ENCODE peak calls at places on chromosomes 2 and 18, in seven cellular contexts. K, A, E, T, R, N and B are unnamed samples. For H3K9me3, the result is how much of the 10 kb centered on the place peaks cover.

GRCh38 chr18:8623549-8624106 is 14.4 kb downstream of the RAB12 start:
- DNase-seq in K (no peak), A (no peak), E (no peak), T (peak), R (no peak), N (no peak), B (no peak)

GRCh38 chr2:79833235-79833878 is 320.5 kb downstream of the CTNNA2 start:
- DNase-seq in K (no peak), A (no peak), E (no peak), T (no peak), R (no peak), N (no peak), B (no peak)

GRCh38 chr2:177489719-177490301 is 97.2 kb downstream of the AGPS start:
- DNase-seq in K (peak), A (peak), E (peak), T (peak), R (peak), N (peak), B (peak)

GRCh38 chr18:59696311-59697235 is 650 bp downstream of the CCBE1 start:
- DNase-seq in K (peak), A (peak), E (no peak), T (no peak), R (peak), N (no peak), B (peak)

GRCh38 chr2:121699421-121700328 is 37.0 kb downstream of the NIFK start:
- DNase-seq in K (peak), A (peak), E (no peak), T (peak), R (peak), N (peak), B (peak)

GRCh38 chr18:13003466-13003896 is 12.3 kb downstream of the CEP192 start:
- DNase-seq in K (peak), A (peak), E (no peak), T (peak), R (peak), N (peak), B (peak)

GRCh38 chr2:85458611-85459563 is 40.4 kb downstream of the SH2D6 start:
- DNase-seq in K (no peak), A (no peak), E (no peak), T (no peak), R (peak), N (no peak), B (no peak)

GRCh38 chr2:70305531-70305930 is 3.7 kb upstream of the FAM136A start:
- DNase-seq in K (no peak), A (no peak), E (no peak), T (no peak), R (no peak), N (no peak), B (no peak)

GRCh38 chr2:23835988-23836387 is 90.9 kb downstream of the ATAD2B start:
- DNase-seq in K (no peak), A (no peak), E (no peak), T (no peak), R (no peak), N (no peak), B (no peak)

GRCh38 chr2:109386004-109386695 is 227.6 kb downstream of the SEPTIN10 start:
- DNase-seq in K (no peak), A (peak), E (no peak), T (no peak), R (no peak), N (no peak), B (no peak)

GRCh38 chr2:177543007-177543760 is 150.6 kb downstream of the AGPS start:
- DNase-seq in K (no peak), A (peak), E (no peak), T (no peak), R (peak), N (no peak), B (peak)

GRCh38 chr2:191889924-191890323 is 43.0 kb upstream of the CAVIN2 start:
- DNase-seq in K (no peak), A (no peak), E (no peak), T (no peak), R (no peak), N (no peak), B (no peak)

GRCh38 chr2:97673915-97674283 is 4.4 kb downstream of the C2orf92 start:
- DNase-seq in K (no peak), A (no peak), E (no peak), T (no peak), R (no peak), N (no peak), B (no peak)

GRCh38 chr2:241074901-241075540 is 27.1 kb downstream of the MTERF4 start:
- DNase-seq in K (no peak), A (no peak), E (no peak), T (no peak), R (no peak), N (no peak), B (no peak)

GRCh38 chr18:78021196-78021595 is 771.5 kb downstream of the GALR1 start:
- DNase-seq in K (no peak), A (no peak), E (no peak), T (no peak), R (no peak), N (no peak), B (no peak)

GRCh38 chr2:176418768-176419167 is 149.5 kb downstream of the MTX2 start:
- DNase-seq in K (no peak), A (no peak), E (no peak), T (no peak), R (peak), N (no peak), B (no peak)

GRCh38 chr18:8426401-8426800 is 182.8 kb upstream of the RAB12 start:
- DNase-seq in K (peak), A (no peak), E (no peak), T (no peak), R (no peak), N (peak), B (no peak)

GRCh38 chr2:223262946-223263345 is 211.0 kb downstream of the KCNE4 start:
- DNase-seq in K (peak), A (no peak), E (no peak), T (no peak), R (peak), N (no peak), B (peak)

GRCh38 chr2:238139841-238140439 is 1.5 kb downstream of the KLHL30 start:
- DNase-seq in K (no peak), A (no peak), E (no peak), T (no peak), R (no peak), N (no peak), B (no peak)
- H3K4me3 ChIP-seq in K (no peak), A (no peak), E (no peak), T (peak), R (no peak), N (no peak), B (no peak)

GRCh38 chr2:219287569-219288265 is 8.6 kb downstream of the DNAJB2 start:
- DNase-seq in K (no peak), A (no peak), E (no peak), T (no peak), R (no peak), N (no peak), B (no peak)
- H3K27ac ChIP-seq in K (no peak), A (no peak), E (no peak), T (no peak), R (no peak), N (no peak), B (no peak)

GRCh38 chr18:61735564-61736102 is 157.2 kb downstream of the RNF152 start:
- DNase-seq in K (no peak), A (no peak), E (no peak), T (no peak), R (no peak), N (no peak), B (no peak)
- H3K9me3 ChIP-seq in K (under half), A (under half), E (under half), T (under half), R (under half), N (under half), B (under half)

DNA sequence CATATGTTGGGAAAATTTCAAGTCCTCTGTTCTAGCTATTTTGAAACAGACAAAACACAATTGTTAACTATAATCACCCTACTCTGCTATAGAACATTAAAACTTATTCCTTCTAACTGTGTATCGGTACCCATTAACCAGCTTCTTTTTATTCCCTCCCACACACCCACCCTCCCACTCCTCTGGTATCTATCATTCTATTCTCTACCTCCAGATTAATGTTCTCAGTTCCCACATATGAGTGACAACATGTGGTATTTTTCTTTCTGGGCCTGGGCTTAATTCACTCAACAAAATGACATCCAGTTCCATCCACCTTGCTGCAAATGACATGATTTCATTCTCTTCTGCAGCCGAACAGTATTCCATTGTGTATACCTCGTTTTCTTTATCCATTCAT is 43.3 kb downstream of the EXOC6B start:
- DNase-seq in K (no peak), A (no peak), E (no peak), T (no peak), R (no peak), N (no peak), B (no peak)
- H3K4me3 ChIP-seq in K (no peak), A (no peak), E (no peak), T (no peak), R (no peak), N (no peak), B (no peak)

GRCh38 chr18:363327-364115 is 95.7 kb upstream of the THOC1 start:
- DNase-seq in K (no peak), A (peak), E (no peak), T (no peak), R (peak), N (no peak), B (peak)

GRCh38 chr18:361941-362913 is 94.4 kb upstream of the THOC1 start:
- DNase-seq in K (no peak), A (peak), E (no peak), T (no peak), R (peak), N (no peak), B (peak)

GRCh38 chr18:364221-364620 is 96.4 kb upstream of the THOC1 start:
- DNase-seq in K (no peak), A (no peak), E (no peak), T (no peak), R (peak), N (no peak), B (peak)

GRCh38 chr18:361100-361732 is 93.4 kb upstream of the THOC1 start:
- DNase-seq in K (no peak), A (no peak), E (no peak), T (no peak), R (no peak), N (no peak), B (no peak)

DNA sequence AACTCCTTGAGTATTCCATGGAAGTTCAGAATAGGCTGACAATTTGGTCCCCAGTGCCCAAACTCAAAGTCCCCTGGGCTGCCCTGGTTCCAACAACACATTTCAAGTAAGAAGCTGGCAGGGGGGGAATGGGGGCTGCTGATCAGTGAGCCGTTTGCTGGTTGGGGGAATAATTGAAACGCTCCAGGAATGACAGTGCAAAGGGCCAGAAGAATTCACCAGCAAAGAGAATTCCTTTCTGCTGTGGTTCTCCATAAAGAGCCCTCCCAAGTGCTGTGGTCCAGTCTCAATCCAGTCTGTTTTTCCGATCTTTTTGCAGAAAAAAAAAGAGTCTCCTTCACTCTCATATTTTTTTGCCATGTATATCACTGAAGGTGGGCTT is 95.1 kb upstream of the THOC1 start:
- DNase-seq in K (no peak), A (no peak), E (no peak), T (no peak), R (peak), N (no peak), B (no peak)
- H3K27ac ChIP-seq in K (no peak), A (no peak), E (no peak), T (no peak), R (peak), N (no peak), B (no peak)

GRCh38 chr2:64227603-64228125 is 83.4 kb upstream of the PELI1 start:
- DNase-seq in K (no peak), A (no peak), E (no peak), T (no peak), R (no peak), N (no peak), B (no peak)
- H3K9me3 ChIP-seq in K (under half), A (under half), E (under half), T (under half), R (under half), N (under half), B (under half)

GRCh38 chr2:55009277-55010055 is 40.8 kb downstream of the RTN4 start:
- DNase-seq in K (no peak), A (no peak), E (no peak), T (no peak), R (no peak), N (no peak), B (peak)
- H3K4me3 ChIP-seq in K (peak), A (no peak), E (no peak), T (peak), R (peak), N (peak), B (peak)

DNA sequence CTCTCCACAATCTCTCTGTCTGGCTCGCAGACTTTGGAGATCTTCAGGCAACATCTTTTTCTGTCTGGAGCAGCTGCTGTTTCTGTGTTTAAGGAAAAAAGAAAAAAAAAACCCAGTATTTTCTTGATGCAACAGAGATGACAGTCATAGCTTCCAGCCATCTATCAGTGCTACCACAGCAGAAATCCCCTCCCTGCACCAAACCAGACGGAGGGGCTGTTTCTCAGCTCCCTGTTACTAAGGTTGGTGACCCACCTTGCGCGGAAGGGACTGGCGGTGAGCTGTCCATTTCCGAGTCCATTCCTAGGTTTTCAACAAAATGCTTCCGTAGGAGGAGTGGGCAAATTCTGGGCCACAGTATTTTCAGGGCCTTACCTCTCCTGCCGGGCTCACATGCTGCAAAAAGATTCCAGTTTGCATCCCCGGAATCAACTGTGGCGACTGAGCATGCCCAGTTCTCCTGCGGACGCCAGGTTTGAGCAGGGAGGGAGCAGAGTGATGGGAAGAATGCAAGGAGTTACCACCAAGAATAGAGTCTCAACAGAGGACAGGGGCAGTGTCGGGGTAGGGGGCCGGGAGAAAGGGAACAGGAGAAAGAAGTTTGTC is 1.2 kb downstream of the SLC4A10 start:
- DNase-seq in K (no peak), A (no peak), E (peak), T (no peak), R (no peak), N (no peak), B (no peak)
- H3K27ac ChIP-seq in K (no peak), A (no peak), E (no peak), T (no peak), R (no peak), N (no peak), B (no peak)

DNA sequence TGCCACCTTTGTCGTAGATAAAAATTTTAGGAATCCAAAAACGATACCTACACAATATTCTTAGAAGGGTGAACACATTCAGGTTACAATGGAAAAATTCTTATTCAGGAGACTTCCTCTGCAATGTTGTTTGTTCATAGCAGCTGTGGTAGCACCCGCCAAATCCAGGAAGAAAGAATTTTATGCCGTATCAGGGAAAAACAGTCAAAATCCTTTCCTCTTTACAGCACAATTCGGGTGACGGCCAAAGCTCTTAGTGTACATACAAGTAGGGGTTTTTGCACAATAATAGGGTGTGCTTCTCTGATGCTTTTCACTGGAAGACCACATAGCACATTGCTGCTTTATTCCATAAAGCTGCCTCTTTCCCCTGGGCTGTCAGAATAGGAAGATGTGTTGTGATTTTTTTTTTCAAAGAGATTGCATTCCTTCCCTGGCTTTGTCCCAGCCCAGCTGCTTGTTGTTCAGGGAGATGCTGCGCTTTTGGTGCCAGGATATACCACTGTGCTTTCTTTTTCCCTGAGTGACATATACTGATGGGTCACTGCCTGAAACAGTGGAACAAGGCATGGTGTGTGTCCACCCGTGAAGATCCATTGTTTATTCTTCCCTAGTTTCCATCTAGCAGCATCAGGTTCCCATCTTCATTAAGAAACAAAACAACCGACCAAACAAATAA is 27.2 kb upstream of the LANCL1 start:
- DNase-seq in K (no peak), A (no peak), E (no peak), T (no peak), R (peak), N (no peak), B (no peak)
- H3K9me3 ChIP-seq in K (under half), A (under half), E (under half), T (under half), R (under half), N (under half), B (under half)